ENCODE peak calls at places on chromosomes 7 and 10, in nine cellular contexts. U is GDM1; V is SW 1271; E is stimulated activated naive CD8-positive, alpha-beta T cell treated with anti-CD3 and anti-CD28 coated beads, Interleukin-15, Interleukin-2, amounts not matched to agents 100 U/mL and 50 U/mL, for 24 hours; N is activated T-cell treated with anti-CD3 and anti-CD28 coated beads, Interleukin-2, amount 50 U/mL, for 4 hours; R is T-cell; F is activated CD4-positive, alpha-beta memory T cell treated with anti-CD3 and anti-CD28 coated beads, Interleukin-2, amount 10 ng/mL, durations not matched to agents 7 days and 5 days; M is CD8-positive, alpha-beta memory T cell; I is uterus. L is an unnamed sample.

GRCh38 chr10:78552261-78552811 is 516.4 kb upstream of the ZMIZ1 start:
- DNase-seq in U (no peak), V (no peak), E (no peak), N (no peak), R (no peak), F (no peak), M (no peak), I (peak), L (no peak)

GRCh38 chr10:86968271-86968993 is at the start of gene ADIRF:
- DNase-seq in U (no peak), V (no peak), E (no peak), N (no peak), R (no peak), F (no peak), M (peak), I (peak), L (peak)

GRCh38 chr10:124075116-124075955 is 18.1 kb downstream of the CHST15 start:
- DNase-seq in U (no peak), V (no peak), E (no peak), N (no peak), R (no peak), F (no peak), M (no peak), I (no peak), L (no peak)

GRCh38 chr7:92461027-92462003 is 14.0 kb downstream of the GATAD1 start:
- DNase-seq in U (peak), V (peak), E (peak), N (peak), R (peak), F (peak), M (no peak), I (no peak), L (no peak)

GRCh38 chr7:120805636-120806388 is 52.1 kb downstream of the TSPAN12 start:
- DNase-seq in U (peak), V (peak), E (peak), N (peak), R (peak), F (peak), M (peak), I (peak), L (peak)

GRCh38 chr10:104329754-104330153 is 8.5 kb downstream of the ITPRIP start:
- DNase-seq in U (no peak), V (peak), E (no peak), N (no peak), R (no peak), F (no peak), M (no peak), I (no peak), L (no peak)

GRCh38 chr10:99467236-99467999 is 37.0 kb upstream of the GOT1 start:
- DNase-seq in U (no peak), V (no peak), E (no peak), N (no peak), R (no peak), F (no peak), M (no peak), I (no peak), L (no peak)

GRCh38 chr7:35555934-35556333 is 139.0 kb downstream of the HERPUD2 start:
- DNase-seq in U (no peak), V (no peak), E (no peak), N (no peak), R (no peak), F (no peak), M (no peak), I (no peak), L (no peak)

GRCh38 chr7:44063547-44063893 is 1.8 kb downstream of the PGAM2 start:
- DNase-seq in U (no peak), V (no peak), E (no peak), N (no peak), R (no peak), F (no peak), M (peak), I (no peak), L (no peak)

GRCh38 chr10:32982293-32982709 is 24.3 kb upstream of the ITGB1 start:
- DNase-seq in U (no peak), V (peak), E (no peak), N (no peak), R (no peak), F (no peak), M (no peak), I (no peak), L (no peak)

GRCh38 chr10:93999401-93999851 is 5.7 kb downstream of the PLCE1 start:
- DNase-seq in U (no peak), V (no peak), E (no peak), N (no peak), R (no peak), F (no peak), M (no peak), I (peak), L (peak)

GRCh38 chr10:43863859-43864591 is 215.3 kb upstream of the ZNF32 start:
- DNase-seq in U (no peak), V (no peak), E (no peak), N (no peak), R (no peak), F (peak), M (no peak), I (no peak), L (peak)

GRCh38 chr10:59904431-59905065 is 1.8 kb downstream of the CCDC6 start:
- DNase-seq in U (no peak), V (no peak), E (no peak), N (no peak), R (no peak), F (no peak), M (no peak), I (no peak), L (no peak)

GRCh38 chr10:71363936-71364335 is 32.8 kb upstream of the CDH23 start:
- DNase-seq in U (no peak), V (no peak), E (no peak), N (no peak), R (no peak), F (no peak), M (no peak), I (no peak), L (no peak)

GRCh38 chr7:150943453-150943814 is 34.7 kb downstream of the KCNH2 start:
- DNase-seq in U (no peak), V (no peak), E (no peak), N (no peak), R (no peak), F (no peak), M (peak), I (no peak), L (no peak)

GRCh38 chr7:3459111-3459510 is 158.1 kb downstream of the SDK1 start:
- DNase-seq in U (no peak), V (no peak), E (no peak), N (no peak), R (no peak), F (no peak), M (no peak), I (no peak), L (no peak)

GRCh38 chr10:4407783-4408182 is 418.2 kb upstream of the AKR1E2 start:
- DNase-seq in U (no peak), V (no peak), E (no peak), N (no peak), R (no peak), F (no peak), M (no peak), I (no peak), L (no peak)

GRCh38 chr10:122725006-122725405 is 25.4 kb upstream of the C10orf120 start:
- DNase-seq in U (no peak), V (no peak), E (no peak), N (no peak), R (no peak), F (no peak), M (no peak), I (no peak), L (no peak)

GRCh38 chr7:42342381-42342780 is 105.4 kb upstream of the GLI3 start:
- DNase-seq in U (no peak), V (no peak), E (no peak), N (no peak), R (no peak), F (no peak), M (no peak), I (no peak), L (no peak)

GRCh38 chr7:42549866-42550485 is 313.0 kb upstream of the GLI3 start:
- DNase-seq in U (no peak), V (no peak), E (no peak), N (no peak), R (no peak), F (no peak), M (no peak), I (no peak), L (no peak)

GRCh38 chr10:624605-625334 is 64.7 kb downstream of the DIP2C start:
- DNase-seq in U (no peak), V (no peak), E (no peak), N (no peak), R (no peak), F (no peak), M (no peak), I (peak), L (no peak)

GRCh38 chr10:112517381-112517976 is 70.5 kb downstream of the VTI1A start:
- DNase-seq in U (no peak), V (no peak), E (no peak), N (no peak), R (no peak), F (no peak), M (no peak), I (no peak), L (no peak)

GRCh38 chr7:445563-446288 is 73.9 kb downstream of the PDGFA start:
- DNase-seq in U (no peak), V (no peak), E (no peak), N (no peak), R (no peak), F (no peak), M (no peak), I (no peak), L (no peak)

GRCh38 chr10:76086571-76087260 is 655.3 kb downstream of the LRMDA start:
- DNase-seq in U (no peak), V (peak), E (no peak), N (no peak), R (no peak), F (no peak), M (no peak), I (peak), L (peak)